ENCODE peak calls at places on chromosomes 3 and 15, in eight cellular contexts. Y is iPS-NIHi11, N is EL, I is GM23338, E is MM.1S, U is transverse colon, B is KBM-7, F is HT1080. S is an unnamed sample.
A peak's percentile ranks its signal among the peaks of the same experiment; 100 is the strongest.

GRCh38 chr3:82376883-82377282 is 615.4 kb upstream of the GBE1 start:
- DNase-seq in I (peak; percentile 67), N (no peak), F (no peak), U (no peak), B (peak; percentile 43), E (no peak), Y (no peak), S (no peak)

GRCh38 chr15:51366911-51367310 is 25.5 kb downstream of the GLDN start:
- DNase-seq in B (no peak), U (peak; percentile 18), Y (no peak), F (peak; percentile 25), N (peak; percentile 29), E (no peak), I (no peak), S (peak; percentile 68)

GRCh38 chr3:189292667-189293478 is 121.1 kb downstream of the TPRG1 start:
- DNase-seq in E (no peak), N (peak; percentile 28), U (peak; percentile 10), Y (peak; percentile 57), I (no peak), B (no peak), F (no peak), S (no peak)

GRCh38 chr3:189186093-189186492 is 14.3 kb downstream of the TPRG1 start:
- DNase-seq in B (no peak), U (no peak), Y (no peak), E (no peak), N (peak; percentile 38), F (no peak), I (no peak), S (no peak)

GRCh38 chr15:70519004-70519365 is 244.4 kb downstream of the UACA start:
- DNase-seq in F (no peak), B (no peak), E (no peak), U (no peak), I (no peak), Y (no peak), N (no peak), S (no peak)

GRCh38 chr3:6438031-6438430 is 422.9 kb upstream of the GRM7 start:
- DNase-seq in F (no peak), N (no peak), E (no peak), U (no peak), B (no peak), Y (no peak), I (no peak), S (no peak)

GRCh38 chr3:193848547-193848946 is 255.5 kb downstream of the OPA1 start:
- DNase-seq in B (no peak), E (no peak), N (no peak), Y (no peak), F (no peak), I (no peak), U (no peak), S (no peak)

GRCh38 chr3:13850161-13850945 is 29.5 kb downstream of the WNT7A start:
- DNase-seq in I (peak; percentile 53), N (peak; percentile 82), Y (peak; percentile 81), E (no peak), F (peak; percentile 91), B (no peak), U (no peak), S (no peak)

GRCh38 chr15:36643551-36643950 is 64.1 kb downstream of the CDIN1 start:
- DNase-seq in Y (peak; percentile 18), U (no peak), E (no peak), B (no peak), F (peak; percentile 42), I (peak; percentile 54), N (peak; percentile 32), S (no peak)

GRCh38 chr3:11845661-11846060 is 1.0 kb downstream of the TAMM41 start:
- DNase-seq in N (no peak), I (no peak), Y (peak; percentile 23), F (no peak), E (peak; percentile 16), U (no peak), B (peak; percentile 19), S (peak; percentile 19)

GRCh38 chr3:138642927-138643253 is 34.3 kb downstream of the FAIM start:
- DNase-seq in U (no peak), B (no peak), N (no peak), Y (no peak), I (no peak), F (no peak), E (no peak), S (no peak)

GRCh38 chr15:67304778-67305177 is 50.2 kb downstream of the IQCH start:
- DNase-seq in N (no peak), E (no peak), Y (no peak), F (no peak), B (no peak), U (no peak), I (no peak), S (no peak)

GRCh38 chr3:183244219-183244618 is 8.8 kb upstream of the B3GNT5 start:
- DNase-seq in U (peak; percentile 60), I (no peak), F (peak; percentile 93), B (peak; percentile 89), E (no peak), Y (no peak), N (peak; percentile 66), S (peak; percentile 56)

GRCh38 chr15:29449136-29449535 is 179.5 kb upstream of the NSMCE3 start:
- DNase-seq in F (no peak), Y (peak; percentile 60), I (peak; percentile 62), N (no peak), B (no peak), E (peak; percentile 16), U (no peak), S (no peak)

GRCh38 chr3:127140501-127141460 is 52.1 kb upstream of the PRR23E start:
- DNase-seq in Y (no peak), B (no peak), I (no peak), N (no peak), F (no peak), E (no peak), U (no peak), S (no peak)

GRCh38 chr15:31331389-31331788 is 4.8 kb downstream of the KLF13 start:
- DNase-seq in B (no peak), E (no peak), I (no peak), N (no peak), Y (no peak), F (no peak), U (no peak), S (no peak)

GRCh38 chr3:141710888-141711616 is 27.0 kb upstream of the RNF7 start:
- DNase-seq in N (peak; percentile 92), F (peak; percentile 80), U (no peak), B (no peak), Y (no peak), E (no peak), I (no peak), S (no peak)

GRCh38 chr3:194257030-194257657 is 94.0 kb downstream of the CPN2 start:
- DNase-seq in I (no peak), N (no peak), E (no peak), U (no peak), Y (no peak), B (peak; percentile 12), F (no peak), S (no peak)